ENCODE peak calls at places on chromosomes 7 and 10, in five cellular contexts. Q is HepG2, T is SK-N-SH, R is GM12878, B is K562. U is an unnamed sample.

GRCh38 chr10:95655571-95656290 is 780 bp downstream of the ALDH18A1 start:
- DNase-seq in R (peak; percentile 15), T (peak; percentile 17), Q (peak; percentile 16), B (peak; percentile 17), U (no peak)

GRCh38 chr10:84333864-84334451 is 5.6 kb downstream of the CCSER2 start:
- DNase-seq in B (peak; percentile 64), R (no peak), T (no peak), Q (no peak), U (no peak)

GRCh38 chr7:722847-723246 is 3.7 kb upstream of the DNAAF5 start:
- DNase-seq in Q (no peak), B (no peak), R (no peak), T (no peak), U (no peak)

GRCh38 chr10:105258036-105258673 is 617.1 kb downstream of the SORCS3 start:
- DNase-seq in B (no peak), T (no peak), Q (no peak), R (no peak), U (no peak)

GRCh38 chr10:784759-785538 is 95.5 kb upstream of the DIP2C start:
- DNase-seq in T (peak; percentile 87), B (peak; percentile 13), Q (no peak), R (no peak), U (peak; percentile 65)

GRCh38 chr7:69823151-69823744 is 225.0 kb downstream of the AUTS2 start:
- DNase-seq in B (no peak), R (no peak), T (no peak), Q (no peak), U (no peak)

GRCh38 chr10:113056468-113057021 is 106.5 kb downstream of the TCF7L2 start:
- DNase-seq in T (no peak), Q (no peak), B (no peak), R (no peak), U (no peak)

GRCh38 chr10:4359003-4359402 is 467.0 kb upstream of the AKR1E2 start:
- DNase-seq in T (no peak), R (no peak), B (no peak), Q (no peak), U (no peak)

GRCh38 chr10:35821339-35821911 is 179.3 kb upstream of the FZD8 start:
- DNase-seq in R (peak; percentile 20), B (no peak), T (no peak), Q (no peak), U (no peak)

GRCh38 chr7:50921114-50921513 is 138.4 kb upstream of the GRB10 start:
- DNase-seq in B (no peak), Q (no peak), R (no peak), T (no peak), U (no peak)

GRCh38 chr7:50920031-50920635 is 137.4 kb upstream of the GRB10 start:
- DNase-seq in T (no peak), R (no peak), B (no peak), Q (no peak), U (no peak)

DNA sequence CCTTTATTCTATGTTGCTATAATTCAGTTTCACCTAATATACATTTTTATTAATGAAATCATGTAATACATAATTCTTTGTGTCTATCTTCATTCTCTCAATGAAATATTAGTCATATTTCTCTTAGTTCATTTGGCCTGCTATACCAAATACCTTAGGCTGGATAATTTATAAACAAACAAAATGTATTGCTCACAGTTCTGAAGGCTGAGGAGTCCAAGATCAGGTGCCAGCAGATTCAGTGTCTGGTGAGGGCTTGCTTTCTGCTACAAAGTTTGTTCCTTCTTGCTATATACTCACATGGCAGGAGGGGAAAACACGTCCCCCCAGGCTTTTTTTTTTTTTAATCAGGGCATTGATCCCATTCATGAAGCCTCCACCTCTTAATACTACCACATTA is 143.4 kb upstream of the GRB10 start:
- DNase-seq in B (no peak), R (no peak), T (no peak), Q (no peak), U (no peak)
- TF ChIP-seq GABPA in B (no peak), R (no peak), T (no peak), Q (no peak), U (no peak)

DNA sequence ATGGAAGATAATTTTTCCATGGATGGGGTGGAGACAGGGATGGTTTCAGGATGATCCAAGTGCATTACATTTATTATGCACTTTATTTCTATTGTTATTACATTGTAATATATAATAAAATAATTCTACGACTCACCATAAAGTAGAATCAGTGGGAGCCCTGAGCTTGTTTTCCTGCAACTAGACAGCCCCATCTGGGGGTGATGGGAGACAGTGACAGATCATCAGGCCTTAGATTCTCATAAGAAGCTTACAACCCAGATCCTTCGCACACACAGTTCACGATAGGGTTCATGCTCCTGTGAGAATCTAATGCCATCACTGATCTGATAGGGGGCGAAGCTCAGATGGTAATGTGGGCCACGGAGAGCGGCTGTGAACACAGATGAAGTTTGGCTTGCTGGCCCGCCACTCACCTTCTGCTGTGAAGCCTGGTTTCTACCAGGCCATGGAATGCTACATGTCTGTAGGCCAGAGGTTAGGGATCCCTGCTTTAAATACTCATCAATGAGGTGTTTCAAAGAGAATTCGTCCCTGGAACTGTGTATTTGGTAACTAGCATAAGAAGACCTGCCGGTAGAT is 21.2 kb upstream of the PRKCQ start:
- DNase-seq in B (no peak), T (no peak), R (no peak), Q (no peak), U (no peak)
- TF ChIP-seq JUND in B (no peak), T (no peak), R (no peak), Q (no peak), U (no peak)

DNA sequence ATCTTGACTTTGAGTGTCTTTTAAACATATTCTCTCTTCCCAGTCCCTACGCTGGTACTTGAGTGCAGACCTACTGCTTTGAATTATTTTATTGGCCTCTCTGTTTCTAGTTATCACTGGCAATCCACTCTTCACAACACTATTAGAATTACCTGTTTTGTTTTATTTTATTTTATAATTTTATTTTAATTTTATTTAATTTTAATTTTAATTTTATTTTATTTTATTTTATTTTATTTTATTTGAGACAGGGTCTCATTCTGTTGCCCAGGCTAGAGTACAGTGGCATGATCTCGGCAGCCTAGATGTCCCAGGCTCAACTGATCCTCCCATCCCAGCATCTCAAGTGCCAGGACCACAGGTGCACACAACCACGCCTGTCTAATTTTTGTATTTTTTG is 6.8 kb downstream of the STK17A start:
- DNase-seq in B (no peak), T (no peak), Q (no peak), R (no peak), U (no peak)
- TF ChIP-seq GABPA in B (no peak), T (no peak), Q (no peak), R (no peak), U (no peak)

DNA sequence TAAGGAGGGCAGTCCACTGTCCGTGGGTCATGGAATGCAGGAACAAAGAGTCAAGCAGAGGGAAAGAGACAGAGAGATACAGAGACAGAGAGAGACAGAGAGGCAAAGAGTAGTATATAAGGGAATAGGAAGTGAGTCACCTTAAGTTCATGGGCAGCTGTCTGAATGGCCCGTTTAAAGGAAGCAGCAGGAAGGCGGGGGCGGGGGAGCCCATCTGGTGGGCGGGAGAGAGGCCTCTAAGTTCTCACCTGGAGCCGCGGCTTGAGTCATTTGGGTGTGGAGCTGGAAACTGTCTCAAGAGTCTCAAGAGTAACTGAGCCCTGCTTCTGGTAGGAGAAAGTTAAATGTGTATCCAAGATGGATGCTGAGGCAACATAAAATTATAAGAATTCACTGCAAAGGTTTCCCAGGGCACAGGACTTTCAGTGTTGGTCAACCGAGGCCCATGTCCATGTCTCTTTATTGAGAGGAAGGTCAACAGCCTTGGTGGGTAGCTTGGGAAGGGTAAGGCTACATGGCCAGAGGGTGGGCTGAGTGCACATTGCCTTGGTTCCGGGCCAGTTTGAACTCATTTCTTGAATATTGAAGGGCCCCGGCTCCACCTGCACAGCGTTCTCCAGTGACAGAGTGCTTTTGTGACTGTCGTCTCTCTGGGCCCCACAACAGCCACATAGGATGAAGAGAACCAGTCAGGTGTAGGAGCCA is 85.5 kb upstream of the CACUL1 start:
- DNase-seq in B (peak; percentile 15), R (no peak), Q (no peak), T (no peak), U (no peak)
- TF ChIP-seq JUND in B (no peak), R (no peak), Q (no peak), T (no peak), U (no peak)

U was measured in H1.